ENCODE peak calls at places on chromosome 21, in eight cellular contexts. I is OCI-LY7, E is stomach, L is fibroblast of lung, U is progenitor cell of endocrine pancreas, N is astrocyte of the spinal cord, Y is ascending aorta, S is epithelial cell of proximal tubule. O is an unnamed sample.
A peak's percentile ranks its signal among the peaks of the same experiment; 100 is the strongest.

GRCh38 chr21:39062196-39062900 is 120.9 kb downstream of the PSMG1 start:
- DNase-seq in I (no peak), E (no peak), L (no peak), N (no peak), Y (peak; percentile 60), S (no peak), U (no peak), O (no peak)

GRCh38 chr21:29245104-29245643 is 53.5 kb upstream of the BACH1 start:
- DNase-seq in U (no peak), E (no peak), Y (no peak), N (no peak), I (no peak), S (no peak), L (no peak), O (peak; percentile 32)

GRCh38 chr21:38740131-38740530 is 65.6 kb upstream of the ETS2 start:
- DNase-seq in L (peak; percentile 12), Y (no peak), U (no peak), E (no peak), S (no peak), N (peak; percentile 27), I (no peak), O (no peak)

GRCh38 chr21:30942192-30942591 is 60.8 kb upstream of the KRTAP11-1 start:
- DNase-seq in N (no peak), U (no peak), S (no peak), Y (no peak), L (no peak), I (no peak), E (no peak), O (no peak)

GRCh38 chr21:40950970-40951369 is 104.0 kb upstream of the DSCAM start:
- DNase-seq in S (no peak), U (no peak), E (no peak), N (no peak), I (no peak), L (no peak), Y (no peak), O (no peak)

GRCh38 chr21:20519076-20519475 is 479.1 kb upstream of the NCAM2 start:
- DNase-seq in Y (no peak), I (no peak), S (no peak), E (no peak), U (no peak), L (no peak), N (no peak), O (no peak)

GRCh38 chr21:38875694-38876492 is 70.2 kb downstream of the ETS2 start:
- DNase-seq in L (peak; percentile 63), U (no peak), I (no peak), E (no peak), Y (no peak), N (peak; percentile 56), S (no peak), O (no peak)

GRCh38 chr21:29190920-29191319 is 60.5 kb downstream of the MAP3K7CL start:
- DNase-seq in L (no peak), I (no peak), S (no peak), E (no peak), N (peak; percentile 52), U (no peak), Y (no peak), O (no peak)

GRCh38 chr21:34065015-34065414 is 8.4 kb upstream of the MRPS6 start:
- DNase-seq in U (no peak), Y (no peak), N (no peak), E (no peak), L (peak; percentile 14), S (no peak), I (no peak), O (no peak)

GRCh38 chr21:31482460-31482859 is 138.4 kb upstream of the TIAM1 start:
- DNase-seq in E (no peak), U (no peak), Y (no peak), N (no peak), L (no peak), I (no peak), S (no peak), O (no peak)

GRCh38 chr21:29271927-29272333 is 26.8 kb upstream of the BACH1 start:
- DNase-seq in S (peak; percentile 48), U (no peak), N (no peak), I (no peak), L (no peak), Y (no peak), E (no peak), O (no peak)

GRCh38 chr21:28590722-28591121 is 402.0 kb downstream of the LTN1 start:
- DNase-seq in E (no peak), L (no peak), N (no peak), Y (no peak), S (no peak), U (no peak), I (no peak), O (no peak)

GRCh38 chr21:22421416-22422190 is 1423.4 kb downstream of the NCAM2 start:
- DNase-seq in L (no peak), I (no peak), U (no peak), E (no peak), S (no peak), N (no peak), Y (no peak), O (no peak)

GRCh38 chr21:28280611-28281010 is 712.1 kb downstream of the LTN1 start:
- DNase-seq in E (no peak), I (no peak), N (no peak), U (no peak), Y (no peak), S (no peak), L (no peak), O (no peak)

DNA sequence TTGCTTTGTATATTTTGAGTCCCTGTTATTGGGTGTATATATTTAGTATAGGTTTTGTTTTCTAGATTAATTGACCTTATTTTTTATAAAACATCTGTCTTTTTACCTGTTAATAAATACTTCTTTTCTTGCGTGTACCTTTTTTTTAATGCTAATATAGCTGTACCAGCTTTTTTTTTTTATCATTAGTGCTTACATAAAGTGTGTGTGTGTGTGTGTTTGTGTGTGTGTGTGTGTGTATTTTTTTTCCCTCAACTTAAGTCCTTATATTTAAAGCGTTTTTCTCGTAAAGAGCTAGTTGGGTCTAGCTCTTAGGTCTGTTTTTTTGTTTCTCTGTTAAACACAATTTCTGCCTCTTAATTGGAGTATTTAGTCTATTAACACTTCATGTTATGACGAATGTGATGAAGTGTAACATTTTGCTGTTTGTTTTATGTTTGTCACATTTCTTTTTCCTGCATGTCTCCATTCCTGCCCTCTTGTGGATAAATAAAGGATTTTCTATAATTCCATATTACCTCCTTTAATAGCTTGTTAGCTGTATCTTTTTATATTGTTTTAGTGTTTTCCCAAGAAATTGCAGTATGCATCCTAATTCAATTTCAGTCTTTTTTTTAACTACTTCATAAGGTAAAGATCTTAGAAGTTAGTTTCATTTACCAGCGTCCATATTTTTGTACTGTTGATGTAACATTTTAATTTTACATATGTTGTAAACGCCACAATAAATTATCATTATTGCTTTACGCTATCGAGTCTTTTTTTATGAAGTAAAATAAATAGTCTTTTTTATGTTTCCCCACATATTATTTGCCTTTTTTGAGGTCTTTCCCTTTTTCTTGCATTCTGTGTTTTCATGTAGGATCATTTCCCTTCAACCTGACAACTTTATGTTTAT is 4.3 kb downstream of the PRMT2 start:
- DNase-seq in N (peak; percentile 42), I (peak; percentile 11), L (peak; percentile 10), S (no peak), E (no peak), Y (no peak), U (no peak), O (no peak)
- TF ChIP-seq CTCF in N (peak; percentile 27), I (peak; percentile 54), L (peak; percentile 40), S (peak; percentile 43), E (no peak), Y (peak; percentile 45), U (peak; percentile 33), O (no peak)

GRCh38 chr21:26865857-26866256 is 20.6 kb upstream of the ADAMTS1 start:
- DNase-seq in U (no peak), N (no peak), E (no peak), L (no peak), S (no peak), Y (no peak), I (no peak), O (no peak)
- TF ChIP-seq CTCF in U (no peak), N (no peak), E (no peak), L (no peak), S (no peak), Y (no peak), I (no peak), O (no peak)

GRCh38 chr21:43950936-43951335 is 61.2 kb upstream of the TRAPPC10 start:
- DNase-seq in N (no peak), U (no peak), I (no peak), L (no peak), E (no peak), Y (no peak), S (no peak), O (no peak)
- TF ChIP-seq CTCF in N (no peak), U (no peak), I (no peak), L (no peak), E (no peak), Y (no peak), S (no peak), O (no peak)

DNA sequence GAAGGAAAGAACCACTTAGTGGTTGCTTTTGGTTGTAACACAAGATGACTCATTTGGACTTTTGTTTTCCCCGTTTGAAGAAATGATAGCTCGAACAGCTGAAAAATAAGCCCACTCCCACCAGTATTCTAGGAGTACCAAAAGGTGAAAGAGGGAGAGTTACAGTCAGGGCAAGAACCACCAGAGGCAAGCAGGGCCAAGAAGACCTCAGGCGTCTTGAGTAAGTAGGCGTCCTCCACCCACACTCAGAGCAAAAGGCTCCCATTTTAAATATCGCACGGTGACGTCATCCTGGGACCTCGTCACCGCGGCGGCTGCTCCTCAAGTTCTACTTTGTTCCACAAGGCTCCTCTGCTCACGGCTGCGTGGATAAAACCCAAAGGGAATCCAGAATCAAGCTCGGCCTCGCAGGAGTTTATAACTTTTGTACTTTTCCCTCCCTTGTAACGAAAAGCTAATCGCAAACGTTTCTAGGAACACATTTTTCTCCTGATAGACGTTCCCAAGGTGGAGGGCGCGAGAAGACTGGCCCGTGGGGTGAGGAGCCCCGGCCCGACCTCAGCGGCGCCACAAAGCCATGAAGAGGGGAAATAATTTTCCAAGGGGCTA is 1.2 kb downstream of the BTG3 start:
- DNase-seq in I (peak; percentile 85), L (peak; percentile 94), N (peak; percentile 96), S (peak; percentile 61), E (peak; percentile 86), U (peak; percentile 38), Y (peak; percentile 95), O (peak; percentile 81)
- TF ChIP-seq CTCF in I (no peak), L (no peak), N (no peak), S (no peak), E (no peak), U (no peak), Y (no peak), O (no peak)